ENCODE peak calls at places on chromosomes 11 and 22, in nine cellular contexts. H, N, K, L, G, W, Q, C and R are unnamed samples.

GRCh38 chr11:91178366-91178765 is 955.5 kb upstream of the CHORDC1 start:
- DNase-seq in H (no peak), N (no peak), K (no peak), L (no peak), G (no peak), W (peak), Q (no peak), C (no peak), R (no peak)

GRCh38 chr11:131624526-131624925 is 254.1 kb downstream of the NTM start:
- DNase-seq in H (no peak), N (no peak), K (no peak), L (no peak), G (no peak), W (no peak), Q (no peak), C (no peak), R (no peak)

GRCh38 chr11:112610996-112611795 is 350.0 kb upstream of the NCAM1 start:
- DNase-seq in H (no peak), N (no peak), K (no peak), L (no peak), G (no peak), W (peak), Q (no peak), C (no peak), R (no peak)

GRCh38 chr11:30481385-30481784 is 104.8 kb downstream of the MPPED2 start:
- DNase-seq in H (no peak), N (no peak), K (no peak), L (no peak), G (no peak), W (no peak), Q (no peak), C (no peak), R (no peak)

GRCh38 chr11:95459268-95460040 is 228.5 kb upstream of the SESN3 start:
- DNase-seq in H (peak), N (no peak), K (no peak), L (no peak), G (no peak), W (peak), Q (no peak), C (no peak), R (no peak)

GRCh38 chr22:17412232-17412631 is 43.0 kb downstream of the CECR2 start:
- DNase-seq in H (no peak), N (no peak), K (no peak), L (no peak), G (no peak), W (no peak), Q (no peak), C (no peak), R (no peak)

GRCh38 chr22:26610983-26611382 is 6.8 kb downstream of the CRYBB1 start:
- DNase-seq in H (no peak), N (no peak), K (no peak), L (no peak), G (no peak), W (no peak), Q (no peak), C (no peak), R (no peak)

GRCh38 chr22:41252365-41252764 is 11.6 kb upstream of the CHADL start:
- DNase-seq in H (no peak), N (no peak), K (no peak), L (no peak), G (no peak), W (no peak), Q (no peak), C (no peak), R (no peak)

GRCh38 chr11:96287796-96288439 is 55.1 kb downstream of the MAML2 start:
- DNase-seq in H (no peak), N (no peak), K (no peak), L (no peak), G (no peak), W (peak), Q (no peak), C (no peak), R (no peak)

GRCh38 chr11:73576226-73576625 is 21.7 kb downstream of the FAM168A start:
- DNase-seq in H (no peak), N (no peak), K (no peak), L (no peak), G (no peak), W (no peak), Q (no peak), C (no peak), R (no peak)

GRCh38 chr11:109864834-109865557 is 228.2 kb upstream of the ZC3H12C start:
- DNase-seq in H (peak), N (no peak), K (no peak), L (no peak), G (no peak), W (peak), Q (no peak), C (no peak), R (no peak)

GRCh38 chr11:124421043-124421442 is 3.6 kb downstream of the OR8B4 start:
- DNase-seq in H (no peak), N (no peak), K (no peak), L (no peak), G (no peak), W (no peak), Q (no peak), C (no peak), R (no peak)

GRCh38 chr22:43796567-43796966 is 15.5 kb downstream of the EFCAB6 start:
- DNase-seq in H (peak), N (no peak), K (no peak), L (no peak), G (no peak), W (peak), Q (no peak), C (no peak), R (peak)
- TF ChIP-seq CTCF in H (peak), N (peak), K (peak), L (no peak), G (no peak), W (peak), Q (peak), C (no peak), R (peak)

GRCh38 chr22:19802001-19802880 is 41.7 kb downstream of the TBX1 start:
- DNase-seq in H (peak), N (peak), K (no peak), L (no peak), G (peak), W (no peak), Q (no peak), C (no peak), R (no peak)

GRCh38 chr22:19800306-19800705 is 39.7 kb downstream of the TBX1 start:
- DNase-seq in H (no peak), N (no peak), K (no peak), L (no peak), G (no peak), W (no peak), Q (no peak), C (no peak), R (no peak)

GRCh38 chr22:19799322-19800190 is 39.0 kb downstream of the TBX1 start:
- DNase-seq in H (peak), N (peak), K (no peak), L (no peak), G (peak), W (peak), Q (no peak), C (no peak), R (no peak)

GRCh38 chr22:19801340-19802000 is 40.9 kb downstream of the TBX1 start:
- DNase-seq in H (peak), N (no peak), K (no peak), L (no peak), G (peak), W (no peak), Q (no peak), C (no peak), R (no peak)

DNA sequence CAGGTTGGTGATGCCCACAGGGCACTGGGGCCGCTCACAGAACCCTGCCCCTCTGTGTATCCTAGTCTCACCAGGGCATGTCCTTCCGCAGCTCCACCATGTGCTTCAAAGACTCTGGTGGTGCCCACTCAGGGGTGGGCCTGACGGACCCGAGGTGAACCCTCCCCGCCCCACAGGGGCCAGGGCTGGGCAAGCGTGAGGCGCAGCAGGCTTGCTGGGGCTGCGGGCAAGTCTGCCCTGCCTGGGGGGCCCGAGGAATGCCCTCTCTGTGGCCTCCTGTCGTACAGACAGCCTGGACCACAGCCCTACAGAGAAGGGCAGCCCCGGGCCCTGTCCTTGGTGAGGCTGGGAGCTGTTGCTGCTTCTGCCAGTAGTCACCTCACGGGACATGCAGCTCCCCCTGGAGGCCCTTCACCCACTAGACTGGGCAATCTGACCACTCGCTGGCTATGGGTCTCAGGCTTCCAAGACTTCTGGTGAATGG is 40.2 kb downstream of the TBX1 start:
- DNase-seq in H (no peak), N (no peak), K (no peak), L (no peak), G (peak), W (peak), Q (no peak), C (no peak), R (no peak)
- TF ChIP-seq CTCF in H (no peak), N (peak), K (peak), L (no peak), G (no peak), W (peak), Q (no peak), C (no peak), R (no peak)

GRCh38 chr11:811446-812245 is 1.9 kb downstream of the RPLP2 start:
- DNase-seq in H (no peak), N (no peak), K (no peak), L (no peak), G (no peak), W (peak), Q (no peak), C (no peak), R (no peak)
- TF ChIP-seq CTCF in H (no peak), N (no peak), K (no peak), L (no peak), G (no peak), W (no peak), Q (no peak), C (no peak), R (no peak)

GRCh38 chr11:65013692-65014145 is 241 bp upstream of the ARL2 start:
- DNase-seq in H (peak), N (peak), K (peak), L (peak), G (peak), W (peak), Q (no peak), C (peak), R (no peak)
- TF ChIP-seq CTCF in H (peak), N (peak), K (peak), L (peak), G (no peak), W (no peak), Q (no peak), C (no peak), R (no peak)

DNA sequence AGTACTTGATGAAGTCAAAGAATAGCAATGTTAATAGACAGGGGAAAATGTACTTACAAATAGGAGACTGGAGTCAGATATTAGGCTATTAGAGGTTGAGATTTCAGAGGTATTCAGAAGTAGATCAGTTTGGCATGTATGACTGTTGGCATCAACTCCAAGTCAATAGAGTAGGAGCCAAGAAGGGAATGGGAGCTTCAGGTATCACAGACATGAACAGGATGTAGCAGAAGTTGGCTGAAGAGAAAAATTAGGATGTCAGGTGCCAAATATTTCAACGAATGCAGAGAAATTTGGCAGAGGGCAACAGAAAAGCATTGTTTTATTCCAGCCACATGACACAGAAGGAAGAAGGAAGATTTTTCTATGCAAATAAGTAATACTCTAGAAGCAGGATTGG is 69.7 kb downstream of the GLYATL1 start:
- DNase-seq in H (no peak), N (no peak), K (no peak), L (no peak), G (no peak), W (no peak), Q (no peak), C (no peak), R (no peak)
- TF ChIP-seq CTCF in H (no peak), N (no peak), K (no peak), L (no peak), G (no peak), W (no peak), Q (no peak), C (no peak), R (no peak)

DNA sequence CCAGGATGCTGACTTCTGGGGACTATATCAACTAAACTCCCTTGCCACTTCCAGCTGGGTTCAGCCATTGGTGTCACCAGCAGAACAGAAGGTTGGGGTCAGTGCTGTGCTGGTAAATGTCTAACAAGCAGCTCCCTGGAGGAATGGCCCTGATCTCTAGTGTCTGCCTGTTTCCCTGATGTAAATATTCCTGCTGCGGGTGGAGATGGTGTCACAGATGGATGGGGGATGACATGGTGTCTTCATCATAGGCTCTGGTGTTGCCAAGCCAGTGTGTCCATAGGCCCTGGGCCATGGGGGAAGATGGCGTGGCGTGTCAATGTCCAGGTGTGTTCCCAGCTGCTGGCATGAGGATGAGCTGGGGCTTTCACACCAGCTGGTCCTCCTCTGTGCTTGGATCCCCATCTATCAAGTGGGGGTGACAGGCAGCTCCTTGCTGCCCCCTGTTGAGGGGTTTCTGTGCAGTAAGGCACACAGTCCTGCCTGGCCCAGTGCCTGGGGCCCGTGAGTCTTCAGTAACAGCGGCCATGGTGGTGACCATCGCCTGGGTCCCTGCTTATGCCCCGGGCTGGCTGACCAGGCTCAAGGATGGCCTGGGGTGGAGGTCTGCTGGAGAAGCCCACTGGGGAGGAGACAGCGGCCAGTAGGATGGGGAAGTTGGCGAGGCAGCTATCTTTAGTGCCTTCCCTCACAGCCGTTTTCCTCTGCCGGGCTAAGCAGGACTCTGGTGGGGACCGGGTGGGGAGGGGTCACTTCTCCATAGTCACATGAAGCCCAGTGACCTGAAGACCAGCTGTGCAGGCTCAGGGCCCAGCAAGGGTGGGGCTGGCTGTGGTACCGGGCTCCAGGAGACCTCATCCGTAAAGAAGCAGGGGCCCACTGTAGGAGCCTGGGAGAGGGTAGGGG is 12.7 kb downstream of the RPL3 start:
- DNase-seq in H (no peak), N (no peak), K (no peak), L (peak), G (peak), W (no peak), Q (no peak), C (no peak), R (no peak)
- TF ChIP-seq CTCF in H (peak), N (peak), K (peak), L (no peak), G (no peak), W (peak), Q (peak), C (no peak), R (peak)

DNA sequence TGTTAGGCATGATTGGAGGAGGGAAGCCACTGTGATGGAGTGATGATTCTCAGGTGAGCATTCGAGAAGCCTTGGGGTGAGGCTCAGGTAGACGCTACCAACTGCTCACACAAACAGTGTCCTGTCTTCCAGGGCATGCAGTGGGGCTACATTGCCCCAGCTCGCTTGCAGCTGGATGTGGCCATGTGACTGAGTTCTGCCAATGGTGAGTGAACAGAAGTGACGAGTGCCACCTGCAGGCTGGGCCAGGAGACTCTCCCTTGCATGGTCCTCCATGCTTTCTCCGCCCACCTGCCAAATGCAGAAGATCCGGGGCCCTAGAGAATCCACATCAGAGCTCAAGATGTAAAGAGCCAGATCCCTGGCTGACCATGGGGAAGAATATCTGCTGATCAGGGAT is 195.9 kb downstream of the BCR start:
- DNase-seq in H (peak), N (no peak), K (no peak), L (no peak), G (peak), W (peak), Q (peak), C (no peak), R (no peak)
- TF ChIP-seq CTCF in H (peak), N (no peak), K (no peak), L (no peak), G (no peak), W (peak), Q (peak), C (no peak), R (no peak)

GRCh38 chr11:61171907-61172306 is 10.7 kb upstream of the VPS37C start:
- DNase-seq in H (no peak), N (no peak), K (no peak), L (no peak), G (no peak), W (no peak), Q (no peak), C (no peak), R (no peak)

GRCh38 chr11:61172353-61172752 is 11.1 kb upstream of the VPS37C start:
- DNase-seq in H (no peak), N (no peak), K (no peak), L (no peak), G (peak), W (no peak), Q (no peak), C (no peak), R (no peak)

GRCh38 chr11:61168292-61168691 is 7.1 kb upstream of the VPS37C start:
- DNase-seq in H (no peak), N (no peak), K (no peak), L (no peak), G (peak), W (no peak), Q (no peak), C (no peak), R (no peak)

GRCh38 chr11:61170566-61170965 is 9.3 kb upstream of the VPS37C start:
- DNase-seq in H (no peak), N (no peak), K (no peak), L (no peak), G (no peak), W (no peak), Q (no peak), C (no peak), R (no peak)

GRCh38 chr11:61168858-61169257 is 7.6 kb upstream of the VPS37C start:
- DNase-seq in H (no peak), N (no peak), K (no peak), L (no peak), G (no peak), W (no peak), Q (no peak), C (no peak), R (no peak)
- TF ChIP-seq CTCF in H (no peak), N (no peak), K (no peak), L (no peak), G (no peak), W (no peak), Q (no peak), C (no peak), R (no peak)

GRCh38 chr11:118921929-118922744 is 3.6 kb downstream of the BCL9L start:
- DNase-seq in H (peak), N (peak), K (peak), L (peak), G (peak), W (peak), Q (no peak), C (no peak), R (no peak)

GRCh38 chr11:118923721-118924587 is 1.8 kb downstream of the BCL9L start:
- DNase-seq in H (peak), N (no peak), K (no peak), L (no peak), G (no peak), W (no peak), Q (no peak), C (no peak), R (no peak)

GRCh38 chr11:118922745-118923627 is 2.7 kb downstream of the BCL9L start:
- DNase-seq in H (peak), N (no peak), K (no peak), L (no peak), G (peak), W (no peak), Q (no peak), C (no peak), R (no peak)

GRCh38 chr11:118927554-118928107 is 1.9 kb upstream of the BCL9L start:
- DNase-seq in H (peak), N (no peak), K (no peak), L (no peak), G (no peak), W (no peak), Q (no peak), C (no peak), R (no peak)

GRCh38 chr11:118924591-118925585 is 838 bp downstream of the BCL9L start:
- DNase-seq in H (peak), N (peak), K (peak), L (peak), G (peak), W (no peak), Q (no peak), C (peak), R (no peak)
- TF ChIP-seq CTCF in H (no peak), N (no peak), K (no peak), L (no peak), G (no peak), W (no peak), Q (no peak), C (no peak), R (no peak)